ENCODE peak calls at places on chromosome 21, in eight cellular contexts. Z is mucosa of gallbladder; H is activated T-helper 1 cell treated with anti-CD3 and anti-CD28 coated beads, Interleukin-12 subunit alpha, Interleukin-12 subunit beta, Interleukin-2, Interleukin-4 antibody, amounts not matched to agents 30 ng/mL and 10 ng/mL and 1 ng/mL, durations not matched to agents 14 hours and 24 hours and 36 hours; E is GDM1; A is activated T-cell treated with anti-CD3 and anti-CD28 coated beads, Interleukin-2, amount 50 U/mL, for 48 hours; N is pons; J is left ventricle myocardium inferior; P is left cardiac atrium. G is an unnamed sample.

GRCh38 chr21:32256873-32257620 is 21.8 kb downstream of the MIS18A start:
- DNase-seq in Z (peak; percentile 68), H (no peak), E (no peak), A (no peak), N (peak; percentile 52), J (peak; percentile 54), P (peak; percentile 74), G (peak; percentile 46)

GRCh38 chr21:40846566-40847411 is at the start of gene DSCAM:
- DNase-seq in Z (no peak), H (no peak), E (no peak), A (no peak), N (no peak), J (no peak), P (no peak), G (no peak)

GRCh38 chr21:34029724-34030528 is 43.5 kb upstream of the MRPS6 start:
- DNase-seq in Z (peak; percentile 43), H (peak; percentile 42), E (no peak), A (peak; percentile 72), N (peak; percentile 34), J (no peak), P (peak; percentile 53), G (no peak)

GRCh38 chr21:39452965-39453332 is 1.2 kb downstream of the SH3BGR start:
- DNase-seq in Z (no peak), H (no peak), E (no peak), A (no peak), N (peak; percentile 85), J (no peak), P (no peak), G (no peak)

GRCh38 chr21:14691924-14692323 is 145.8 kb upstream of the SAMSN1 start:
- DNase-seq in Z (no peak), H (no peak), E (no peak), A (no peak), N (no peak), J (no peak), P (no peak), G (no peak)

GRCh38 chr21:45541221-45542039 is 810 bp downstream of the SLC19A1 start:
- DNase-seq in Z (peak; percentile 77), H (peak; percentile 77), E (peak; percentile 67), A (peak; percentile 86), N (peak; percentile 37), J (peak; percentile 80), P (peak; percentile 90), G (peak; percentile 66)

GRCh38 chr21:45164124-45164511 is 89.7 kb downstream of the ADARB1 start:
- DNase-seq in Z (peak; percentile 17), H (no peak), E (no peak), A (no peak), N (no peak), J (no peak), P (no peak), G (no peak)

GRCh38 chr21:25107708-25108107 is 499.6 kb downstream of the MRPL39 start:
- DNase-seq in Z (no peak), H (no peak), E (no peak), A (no peak), N (no peak), J (no peak), P (no peak), G (peak; percentile 42)

GRCh38 chr21:41678944-41679343 is 87.9 kb downstream of the RIPK4 start:
- DNase-seq in Z (peak; percentile 97), H (no peak), E (no peak), A (no peak), N (peak; percentile 79), J (peak; percentile 86), P (peak; percentile 97), G (peak; percentile 99)

GRCh38 chr21:38241029-38241740 is 15.6 kb upstream of the KCNJ15 start:
- DNase-seq in Z (peak; percentile 67), H (no peak), E (no peak), A (no peak), N (no peak), J (peak; percentile 24), P (peak; percentile 49), G (peak; percentile 72)

GRCh38 chr21:45987121-45987711 is 5.6 kb downstream of the COL6A1 start:
- DNase-seq in Z (no peak), H (no peak), E (no peak), A (no peak), N (no peak), J (peak; percentile 16), P (peak; percentile 25), G (no peak)

GRCh38 chr21:34545079-34545884 is 33.3 kb upstream of the KCNE1 start:
- DNase-seq in Z (no peak), H (no peak), E (peak; percentile 70), A (peak; percentile 49), N (peak; percentile 92), J (no peak), P (peak; percentile 34), G (peak; percentile 91)

GRCh38 chr21:29511076-29511475 is 212.4 kb downstream of the BACH1 start:
- DNase-seq in Z (no peak), H (no peak), E (no peak), A (no peak), N (peak; percentile 40), J (no peak), P (no peak), G (no peak)

GRCh38 chr21:31804008-31804394 is 68.8 kb upstream of the HUNK start:
- DNase-seq in Z (no peak), H (no peak), E (no peak), A (no peak), N (no peak), J (no peak), P (no peak), G (no peak)

GRCh38 chr21:35909456-35910178 is 150.7 kb downstream of the SETD4 start:
- DNase-seq in Z (no peak), H (no peak), E (no peak), A (no peak), N (no peak), J (no peak), P (no peak), G (peak; percentile 32)

GRCh38 chr21:42474043-42474831 is 21.8 kb downstream of the RSPH1 start:
- DNase-seq in Z (peak; percentile 91), H (no peak), E (peak; percentile 30), A (peak; percentile 16), N (no peak), J (no peak), P (no peak), G (peak; percentile 44)

GRCh38 chr21:38460171-38460742 is 38.0 kb downstream of the ERG start:
- DNase-seq in Z (no peak), H (no peak), E (no peak), A (no peak), N (no peak), J (no peak), P (peak; percentile 50), G (peak; percentile 63)

GRCh38 chr21:32524010-32524719 is 61.2 kb downstream of the TCP10L start:
- DNase-seq in Z (no peak), H (no peak), E (no peak), A (no peak), N (no peak), J (peak; percentile 41), P (peak; percentile 76), G (peak; percentile 82)

GRCh38 chr21:41966341-41966833 is 12.6 kb upstream of the C2CD2 start:
- DNase-seq in Z (no peak), H (no peak), E (no peak), A (no peak), N (no peak), J (no peak), P (no peak), G (peak; percentile 58)

GRCh38 chr21:15894596-15894995 is 164.8 kb downstream of the USP25 start:
- DNase-seq in Z (no peak), H (no peak), E (no peak), A (no peak), N (peak; percentile 41), J (no peak), P (no peak), G (peak; percentile 15)

GRCh38 chr21:38661296-38662223 is 144.2 kb upstream of the ETS2 start:
- DNase-seq in Z (no peak), H (no peak), E (no peak), A (peak; percentile 26), N (no peak), J (peak; percentile 20), P (peak; percentile 43), G (peak; percentile 79)